ENCODE peak calls at places on chromosome 5, in four cellular contexts. E, O, I and Z are unnamed samples. For H3K9me3, the result is how much of the 10 kb centered on the place peaks cover.

GRCh38 chr5:154010660-154011059 is 28.1 kb downstream of the FAM114A2 start:
- DNase-seq in E (no peak), O (no peak), I (no peak), Z (peak)

GRCh38 chr5:55597014-55597981 is 62.5 kb upstream of the PLPP1 start:
- DNase-seq in O (peak), I (peak), E (peak), Z (peak)

GRCh38 chr5:9104576-9105339 is 441.1 kb downstream of the SEMA5A start:
- DNase-seq in I (no peak), E (peak), O (no peak), Z (no peak)

GRCh38 chr5:116766470-116766947 is 191.9 kb upstream of the SEMA6A start:
- DNase-seq in I (no peak), O (peak), E (no peak), Z (peak)

GRCh38 chr5:25255128-25255527 is 610.4 kb upstream of the CDH10 start:
- DNase-seq in E (no peak), I (no peak), O (no peak), Z (no peak)

GRCh38 chr5:151696470-151697061 is 9.9 kb upstream of the SPARC start:
- DNase-seq in I (peak), O (peak), E (peak), Z (peak)

GRCh38 chr5:95916687-95917085 is 45.0 kb downstream of the ELL2 start:
- DNase-seq in O (no peak), I (no peak), E (no peak), Z (no peak)

GRCh38 chr5:14238272-14238671 is 95.1 kb downstream of the TRIO start:
- DNase-seq in I (no peak), E (no peak), O (no peak), Z (no peak)

GRCh38 chr5:41445937-41446563 is 64.4 kb downstream of the PLCXD3 start:
- DNase-seq in O (no peak), E (peak), I (no peak), Z (peak)

DNA sequence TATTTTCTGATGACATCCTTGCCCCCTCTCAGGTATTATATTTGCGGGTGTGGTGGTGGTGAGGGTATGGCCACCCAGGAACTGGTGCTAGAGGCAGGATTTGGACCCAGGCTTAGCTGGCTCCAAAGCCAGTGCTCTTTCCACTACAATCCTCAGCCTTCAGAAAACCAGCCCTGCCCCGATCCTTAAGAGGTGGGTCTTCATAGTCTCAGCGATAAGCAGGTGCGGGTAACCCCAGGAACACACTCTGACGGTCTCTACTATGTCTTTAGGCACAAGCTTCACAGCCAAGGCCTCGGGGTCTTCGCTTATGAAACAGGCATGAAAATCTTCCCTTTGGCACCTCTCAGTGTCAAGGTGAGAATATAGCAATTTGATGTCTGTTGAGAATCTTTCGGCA is 169.3 kb downstream of the FGF18 start:
- DNase-seq in I (no peak), E (no peak), O (no peak), Z (no peak)
- H3K9me3 ChIP-seq in I (under half), E (under half), O (under half), Z (under half)

DNA sequence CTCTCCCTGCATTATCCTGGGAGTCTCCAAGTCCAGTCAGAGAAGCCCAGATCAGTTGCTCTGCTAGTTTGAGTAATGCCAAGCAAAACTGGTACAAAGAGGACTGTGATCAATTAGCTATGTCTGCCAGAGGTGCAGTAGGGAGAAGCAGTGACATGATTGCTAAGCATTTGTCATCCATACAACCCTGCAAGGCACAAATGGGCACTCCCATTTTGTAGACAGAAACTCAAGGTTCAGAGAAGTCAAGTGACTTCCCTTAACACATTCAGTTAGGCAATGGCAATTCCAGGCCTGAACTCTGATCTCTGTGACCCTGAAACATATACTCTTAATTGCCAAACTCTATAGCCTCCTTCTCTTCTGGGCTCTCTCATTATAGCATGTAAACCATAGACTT is 34.0 kb downstream of the NDST1 start:
- DNase-seq in I (no peak), E (no peak), O (no peak), Z (no peak)
- H3K27ac ChIP-seq in I (peak), E (peak), O (no peak), Z (peak)

DNA sequence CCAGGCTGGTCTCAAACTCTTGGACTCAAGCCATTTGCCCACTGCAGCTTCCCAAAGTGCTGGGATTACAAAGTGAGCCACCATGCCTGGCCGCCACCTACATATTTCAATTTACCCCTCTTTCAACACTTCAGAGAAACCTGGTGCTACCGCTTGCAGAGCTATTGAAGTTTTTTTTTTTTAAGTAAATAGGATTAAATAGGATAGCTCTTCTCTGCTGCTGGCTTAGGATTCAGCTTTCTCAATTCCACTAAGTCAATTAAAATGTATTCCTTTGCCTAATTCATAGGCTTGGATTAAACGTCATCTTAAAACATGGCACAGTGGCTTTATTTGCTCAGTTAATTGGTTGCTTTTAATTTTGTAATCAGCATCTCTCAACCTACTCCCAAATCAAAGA is 41.0 kb downstream of the KIAA1191 start:
- DNase-seq in O (no peak), I (no peak), E (no peak), Z (no peak)
- TF ChIP-seq CTCF in O (no peak), I (no peak), E (no peak), Z (no peak)

GRCh38 chr5:79890871-79891249 is 100.2 kb downstream of the MTX3 start:
- DNase-seq in O (no peak), I (no peak), E (no peak), Z (no peak)

GRCh38 chr5:79888643-79889042 is 102.4 kb downstream of the MTX3 start:
- DNase-seq in E (no peak), I (no peak), O (no peak), Z (no peak)

GRCh38 chr5:79890119-79890870 is 100.8 kb downstream of the MTX3 start:
- DNase-seq in O (no peak), I (no peak), E (no peak), Z (no peak)

GRCh38 chr5:79893485-79893884 is 97.6 kb downstream of the MTX3 start:
- DNase-seq in O (no peak), I (no peak), E (no peak), Z (no peak)
- H3K9me3 ChIP-seq in O (under half), I (under half), E (under half), Z (under half)

DNA sequence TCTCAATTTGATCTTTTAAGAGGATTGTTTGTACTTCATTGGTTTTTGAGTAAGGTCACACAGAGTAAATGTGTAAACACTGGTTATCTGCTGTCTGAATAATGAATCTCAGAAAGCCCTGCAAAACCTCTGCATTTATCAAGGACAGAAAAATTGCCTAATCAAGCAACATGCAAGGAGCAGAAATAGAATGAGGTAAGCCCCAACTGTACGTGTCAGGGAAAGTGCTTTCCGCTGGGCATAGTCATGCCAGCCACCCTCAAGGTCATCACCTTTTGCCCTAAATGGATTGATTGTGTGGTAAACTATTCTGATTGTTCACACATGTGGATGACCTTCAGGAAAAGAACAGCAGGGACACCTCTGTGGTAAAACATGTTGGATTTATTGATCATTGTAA is 376.9 kb upstream of the KCNN2 start:
- DNase-seq in E (no peak), I (no peak), O (no peak), Z (peak)
- H3K27ac ChIP-seq in E (no peak), I (no peak), O (no peak), Z (no peak)

GRCh38 chr5:136886623-136887022 is 521.3 kb upstream of the TRPC7 start:
- DNase-seq in O (no peak), I (no peak), E (no peak), Z (no peak)
- TF ChIP-seq CTCF in O (no peak), I (no peak), E (no peak), Z (no peak)